ENCODE peak calls at places on chromosomes 13 and 19, in ten cellular contexts. I, W, P, Z, C, E, N, Q, U and A are unnamed samples.

GRCh38 chr13:78241278-78241919 is 322.8 kb upstream of the EDNRB start:
- DNase-seq in W (peak), N (no peak), Q (no peak), Z (peak), C (no peak), U (peak), I (peak), P (peak), E (no peak), A (no peak)

GRCh38 chr19:16869331-16869972 is 19.3 kb upstream of the F2RL3 start:
- DNase-seq in P (no peak), N (no peak), Q (no peak), W (no peak), C (no peak), U (no peak), Z (no peak), I (no peak), E (no peak), A (no peak)

GRCh38 chr19:11434703-11435056 is 241 bp downstream of the ODAD3 start:
- DNase-seq in Q (no peak), Z (no peak), P (no peak), I (no peak), E (no peak), N (no peak), C (no peak), U (no peak), W (no peak), A (no peak)

GRCh38 chr19:35712910-35713845 is 4.6 kb upstream of the KMT2B start:
- DNase-seq in I (peak), E (no peak), Z (peak), P (no peak), N (no peak), U (peak), W (no peak), Q (no peak), C (no peak), A (no peak)

GRCh38 chr13:110137677-110138008 is 169.3 kb downstream of the COL4A1 start:
- DNase-seq in C (no peak), Z (peak), N (no peak), U (peak), Q (no peak), W (peak), P (no peak), E (peak), I (no peak), A (peak)

GRCh38 chr19:5339950-5340636 is 519 bp downstream of the PTPRS start:
- DNase-seq in P (peak), N (no peak), I (peak), W (peak), E (no peak), Z (no peak), U (peak), C (no peak), Q (no peak), A (no peak)

GRCh38 chr13:33665776-33666175 is 152.2 kb upstream of the RFC3 start:
- DNase-seq in C (no peak), E (no peak), N (no peak), U (no peak), I (no peak), Z (no peak), W (no peak), P (no peak), Q (no peak), A (no peak)

GRCh38 chr13:107209811-107210210 is 641.9 kb upstream of the ARGLU1 start:
- DNase-seq in Q (no peak), W (no peak), P (peak), C (no peak), Z (no peak), I (no peak), N (no peak), U (no peak), E (no peak), A (no peak)

GRCh38 chr19:39335168-39335567 is 675 bp downstream of the GMFG start:
- DNase-seq in C (no peak), U (peak), Q (no peak), Z (no peak), P (no peak), E (no peak), I (no peak), W (peak), N (no peak), A (no peak)

GRCh38 chr13:82803341-82803740 is 1078.9 kb downstream of the SLITRK1 start:
- DNase-seq in P (no peak), N (no peak), U (no peak), Z (no peak), W (no peak), C (no peak), Q (no peak), I (no peak), E (no peak), A (no peak)

GRCh38 chr19:48308695-48309586 is 16.4 kb upstream of the EMP3 start:
- DNase-seq in C (no peak), Q (no peak), W (no peak), I (peak), Z (no peak), N (no peak), E (no peak), P (peak), U (no peak), A (no peak)

GRCh38 chr13:108409735-108410134 is 140.2 kb downstream of the TNFSF13B start:
- DNase-seq in I (no peak), Z (no peak), C (no peak), W (no peak), Q (no peak), P (no peak), E (no peak), U (no peak), N (no peak), A (no peak)

GRCh38 chr19:3515891-3516422 is 9.8 kb downstream of the FZR1 start:
- DNase-seq in E (no peak), P (no peak), Q (no peak), Z (no peak), I (no peak), C (no peak), W (no peak), N (no peak), U (no peak), A (no peak)

GRCh38 chr13:109010912-109011311 is 381.5 kb downstream of the MYO16 start:
- DNase-seq in I (peak), N (no peak), U (no peak), Q (no peak), P (no peak), C (no peak), W (no peak), Z (no peak), E (no peak), A (no peak)

GRCh38 chr19:47257411-47258169 is 1.3 kb downstream of the CCDC9 start:
- DNase-seq in N (no peak), I (peak), Q (no peak), W (no peak), E (no peak), P (no peak), U (no peak), C (no peak), Z (no peak), A (no peak)

GRCh38 chr19:10122066-10122465 is 2.4 kb upstream of the EIF3G start:
- DNase-seq in Z (no peak), P (peak), C (no peak), U (no peak), I (no peak), W (no peak), E (no peak), N (no peak), Q (no peak), A (no peak)

GRCh38 chr13:50126378-50127016 is 111.3 kb downstream of the KCNRG start:
- DNase-seq in W (no peak), I (peak), C (no peak), U (no peak), E (no peak), N (no peak), Q (peak), Z (peak), P (peak), A (no peak)

DNA sequence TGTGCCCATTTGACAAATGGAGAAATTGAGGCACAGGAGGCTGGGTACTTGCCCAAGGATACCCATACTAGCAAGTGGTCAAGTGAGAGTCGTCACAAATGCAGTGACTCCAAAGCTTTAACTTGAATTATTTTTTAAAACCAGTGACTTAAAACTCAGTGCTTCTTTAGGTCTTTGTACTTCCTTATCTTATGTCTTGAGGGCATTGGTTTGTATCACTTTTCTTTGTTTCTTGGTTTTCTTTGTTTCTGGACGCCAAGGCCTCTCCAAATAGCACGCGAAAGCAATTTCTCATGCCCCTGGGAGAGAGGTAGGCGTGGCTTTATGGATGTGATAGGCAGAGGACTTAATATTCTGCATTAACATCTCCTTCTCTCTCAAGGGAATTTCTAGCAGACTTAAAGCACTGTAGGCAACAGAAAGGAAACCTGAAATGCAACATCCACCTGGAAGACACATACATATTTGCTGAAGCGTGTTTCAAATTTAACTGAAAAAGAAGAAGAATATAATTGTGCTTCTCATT is 20.6 kb downstream of the UBE2L5 start:
- DNase-seq in C (no peak), E (no peak), I (no peak), N (no peak), Q (no peak), U (no peak), W (no peak), Z (no peak), P (no peak), A (no peak)
- H3K27ac ChIP-seq in C (no peak), E (no peak), I (no peak), N (no peak), Q (no peak), U (no peak), W (no peak), Z (no peak), P (no peak), A (no peak)

DNA sequence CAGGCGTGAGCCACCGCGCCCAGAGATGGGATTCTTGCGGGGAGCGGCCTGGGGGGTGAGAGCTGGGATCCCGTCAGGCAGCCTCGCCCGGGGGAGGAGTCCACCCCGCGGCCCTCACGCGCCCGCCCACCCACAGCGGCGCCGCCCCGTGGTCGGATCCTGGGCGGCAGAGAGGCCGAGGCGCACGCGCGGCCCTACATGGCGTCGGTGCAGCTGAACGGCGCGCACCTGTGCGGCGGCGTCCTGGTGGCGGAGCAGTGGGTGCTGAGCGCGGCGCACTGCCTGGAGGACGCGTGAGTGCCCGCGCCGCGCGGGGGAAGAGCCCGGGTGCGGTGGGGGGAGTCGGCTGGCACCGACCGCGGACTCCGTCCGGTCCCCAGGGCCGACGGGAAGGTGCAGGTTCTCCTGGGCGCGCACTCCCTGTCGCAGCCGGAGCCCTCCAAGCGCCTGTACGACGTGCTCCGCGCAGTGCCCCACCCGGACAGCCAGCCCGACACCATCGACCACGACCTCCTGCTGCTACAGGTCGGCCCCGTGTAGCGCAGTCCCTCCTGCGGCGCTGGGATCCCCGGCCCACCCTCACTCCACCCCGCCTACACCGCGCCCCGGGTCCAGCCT is 1.1 kb downstream of the CFD start:
- DNase-seq in E (peak), Q (peak), U (peak), P (no peak), C (no peak), W (peak), I (peak), N (peak), Z (peak), A (no peak)
- TF ChIP-seq POLR2AphosphoS5 in E (peak), Q (peak), U (peak), P (no peak), C (no peak), W (no peak), I (peak), N (no peak), Z (peak), A (no peak)

GRCh38 chr19:6743071-6743470 is 3.6 kb downstream of the TRIP10 start:
- DNase-seq in U (no peak), P (no peak), C (no peak), E (no peak), Z (peak), N (no peak), Q (no peak), I (no peak), W (no peak), A (no peak)
- H3K27ac ChIP-seq in U (no peak), P (no peak), C (peak), E (peak), Z (peak), N (no peak), Q (no peak), I (no peak), W (no peak), A (peak)

GRCh38 chr19:41307954-41308449 is 2.0 kb upstream of the CCDC97 start:
- DNase-seq in U (no peak), C (no peak), Q (no peak), I (no peak), W (no peak), E (no peak), N (no peak), Z (no peak), P (no peak), A (no peak)
- TF ChIP-seq POLR2AphosphoS5 in U (no peak), C (no peak), Q (peak), I (no peak), W (no peak), E (no peak), N (no peak), Z (no peak), P (no peak), A (no peak)

DNA sequence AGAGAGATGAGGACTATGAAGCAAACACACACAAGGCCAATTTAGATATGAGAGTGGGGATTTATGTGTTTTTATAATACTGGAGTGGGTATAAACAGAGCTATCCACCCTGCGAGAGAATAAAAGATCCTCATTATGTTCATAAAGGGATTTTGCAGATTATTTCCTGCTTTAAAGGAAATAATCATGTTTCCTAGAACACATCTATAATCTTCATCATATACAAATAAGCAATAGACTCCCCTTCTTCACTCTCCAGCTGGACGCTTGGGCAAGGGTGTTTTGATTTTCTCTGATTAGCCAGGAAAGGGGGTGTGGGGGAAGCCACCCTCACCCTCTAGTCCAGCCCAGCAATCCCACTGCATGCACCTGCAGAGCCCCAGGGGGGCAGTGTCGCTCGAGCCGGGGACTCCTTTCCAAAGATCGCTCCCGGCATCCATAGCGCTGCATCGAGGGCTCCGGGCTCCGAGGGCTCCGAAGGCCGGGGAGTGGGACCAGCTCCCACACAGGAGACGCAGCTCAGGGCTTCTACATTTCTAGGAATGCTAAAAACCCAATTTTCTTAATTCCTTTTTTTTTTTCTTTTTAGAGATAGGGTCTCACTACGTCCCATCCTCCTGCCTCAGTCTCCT is 38.6 kb downstream of the LATS2 start:
- DNase-seq in Q (no peak), N (no peak), P (no peak), U (peak), I (peak), W (peak), E (no peak), C (no peak), Z (no peak), A (no peak)
- H3K27ac ChIP-seq in Q (no peak), N (peak), P (no peak), U (no peak), I (peak), W (no peak), E (no peak), C (no peak), Z (no peak), A (no peak)

DNA sequence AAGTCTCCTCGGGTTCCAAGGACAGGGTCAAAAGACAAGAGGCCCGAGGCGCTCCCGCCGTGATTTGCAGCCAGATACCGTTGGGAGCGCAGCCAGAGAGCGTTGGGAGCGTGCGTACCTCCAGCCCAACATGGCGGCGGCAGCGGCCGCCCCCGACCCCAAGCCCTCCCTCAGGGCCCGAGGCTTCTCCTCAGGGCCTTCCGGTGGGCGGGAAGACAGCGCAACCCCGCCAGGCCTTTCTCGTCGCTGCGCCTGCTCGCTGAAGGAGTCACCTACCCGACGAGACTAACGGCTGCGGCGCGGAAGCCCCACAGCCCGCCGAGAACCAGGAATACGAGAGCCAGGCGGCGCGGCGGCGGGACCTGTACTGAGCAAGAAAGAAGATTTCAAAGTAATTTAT is 3.2 kb upstream of the ZNF850 start:
- DNase-seq in P (peak), I (peak), Z (no peak), U (no peak), C (no peak), N (no peak), E (no peak), W (no peak), Q (no peak), A (no peak)
- TF ChIP-seq POLR2AphosphoS5 in P (no peak), I (no peak), Z (no peak), U (no peak), C (no peak), N (no peak), E (no peak), W (no peak), Q (no peak), A (no peak)

GRCh38 chr13:113646921-113647340 is 11.1 kb downstream of the ATP4B start:
- DNase-seq in I (no peak), Z (no peak), W (no peak), Q (no peak), N (peak), C (peak), E (no peak), U (no peak), P (no peak), A (peak)

GRCh38 chr13:113646376-113646775 is 11.6 kb downstream of the ATP4B start:
- DNase-seq in Z (peak), P (no peak), I (no peak), N (peak), U (no peak), E (no peak), Q (no peak), W (no peak), C (peak), A (no peak)

GRCh38 chr13:113649212-113649611 is 8.8 kb downstream of the ATP4B start:
- DNase-seq in U (no peak), I (peak), W (no peak), Z (peak), P (no peak), C (peak), Q (no peak), E (no peak), N (peak), A (no peak)

GRCh38 chr13:113647351-113648217 is 10.4 kb downstream of the ATP4B start:
- DNase-seq in W (peak), C (peak), P (peak), E (peak), Z (peak), U (no peak), N (peak), I (no peak), Q (no peak), A (peak)

GRCh38 chr13:113648218-113648615 is 9.8 kb downstream of the ATP4B start:
- DNase-seq in E (no peak), U (no peak), Q (no peak), W (no peak), P (no peak), I (no peak), Z (peak), N (peak), C (peak), A (no peak)
- H3K27ac ChIP-seq in E (no peak), U (no peak), Q (no peak), W (no peak), P (no peak), I (no peak), Z (peak), N (peak), C (peak), A (no peak)

GRCh38 chr13:20405691-20406090 is 120.0 kb downstream of the CRYL1 start:
- DNase-seq in C (no peak), P (no peak), I (peak), W (no peak), E (no peak), N (peak), U (no peak), Q (no peak), Z (no peak), A (no peak)
- TF ChIP-seq POLR2AphosphoS5 in C (no peak), P (no peak), I (no peak), W (no peak), E (no peak), N (no peak), U (no peak), Q (no peak), Z (no peak), A (no peak)